ENCODE peak calls at places on chromosome 3, in seven cellular contexts. P, R, Y, G, N, H and V are unnamed samples.

GRCh38 chr3:15438988-15439387 is 11.6 kb downstream of the EAF1 start:
- DNase-seq in P (no peak), R (no peak), Y (no peak), G (no peak), N (no peak), H (no peak), V (no peak)

GRCh38 chr3:51705276-51706020 is 1.4 kb upstream of the GRM2 start:
- DNase-seq in P (no peak), R (peak), Y (no peak), G (peak), N (peak), H (peak), V (no peak)

GRCh38 chr3:193207290-193207689 is 33.7 kb upstream of the PLAAT1 start:
- DNase-seq in P (no peak), R (no peak), Y (no peak), G (no peak), N (no peak), H (no peak), V (no peak)

GRCh38 chr3:7205535-7206331 is 344.8 kb downstream of the GRM7 start:
- DNase-seq in P (no peak), R (no peak), Y (no peak), G (no peak), N (no peak), H (no peak), V (no peak)

GRCh38 chr3:132245547-132245946 is 71.7 kb upstream of the ACP3 start:
- DNase-seq in P (no peak), R (no peak), Y (no peak), G (no peak), N (no peak), H (no peak), V (no peak)

GRCh38 chr3:23664459-23664858 is 141.3 kb upstream of the UBE2E1 start:
- DNase-seq in P (no peak), R (no peak), Y (no peak), G (no peak), N (no peak), H (no peak), V (no peak)

GRCh38 chr3:64191822-64192221 is 33.4 kb downstream of the PRICKLE2 start:
- DNase-seq in P (no peak), R (no peak), Y (no peak), G (no peak), N (no peak), H (no peak), V (no peak)

GRCh38 chr3:156781310-156782230 is 44.6 kb upstream of the LEKR1 start:
- DNase-seq in P (no peak), R (no peak), Y (no peak), G (no peak), N (no peak), H (no peak), V (peak)

GRCh38 chr3:109888026-109888425 is 550.7 kb upstream of the DPPA4 start:
- DNase-seq in P (no peak), R (no peak), Y (no peak), G (no peak), N (no peak), H (no peak), V (no peak)

GRCh38 chr3:89954135-89954534 is 846.7 kb downstream of the EPHA3 start:
- DNase-seq in P (no peak), R (no peak), Y (no peak), G (no peak), N (no peak), H (no peak), V (no peak)

GRCh38 chr3:10888523-10889081 is 72.6 kb downstream of the SLC6A11 start:
- DNase-seq in P (no peak), R (no peak), Y (no peak), G (no peak), N (no peak), H (no peak), V (no peak)

GRCh38 chr3:30167511-30168135 is 438.8 kb upstream of the TGFBR2 start:
- DNase-seq in P (no peak), R (no peak), Y (no peak), G (no peak), N (no peak), H (no peak), V (no peak)

GRCh38 chr3:142940472-142940871 is 23.0 kb downstream of the PAQR9 start:
- DNase-seq in P (no peak), R (no peak), Y (no peak), G (no peak), N (no peak), H (no peak), V (no peak)

GRCh38 chr3:187958432-187959003 is 195.4 kb upstream of the LPP start:
- DNase-seq in P (no peak), R (no peak), Y (no peak), G (no peak), N (no peak), H (no peak), V (no peak)

GRCh38 chr3:153166206-153166605 is 4.2 kb downstream of the RAP2B start:
- DNase-seq in P (no peak), R (no peak), Y (no peak), G (no peak), N (no peak), H (no peak), V (peak)

GRCh38 chr3:72270730-72271129 is 485.8 kb upstream of the PROK2 start:
- DNase-seq in P (no peak), R (no peak), Y (no peak), G (no peak), N (no peak), H (no peak), V (no peak)
- H3K27ac ChIP-seq in P (no peak), R (peak), Y (no peak), G (no peak), N (no peak), H (peak), V (no peak)

GRCh38 chr3:47475570-47476329 is at the start of gene SCAP:
- DNase-seq in P (peak), R (peak), Y (peak), G (peak), N (peak), H (peak), V (peak)

GRCh38 chr3:47476330-47476626 is 537 bp upstream of the SCAP start:
- DNase-seq in P (no peak), R (no peak), Y (no peak), G (no peak), N (no peak), H (no peak), V (no peak)

GRCh38 chr3:47475029-47475569 is 642 bp downstream of the SCAP start:
- DNase-seq in P (no peak), R (no peak), Y (no peak), G (no peak), N (no peak), H (no peak), V (peak)

GRCh38 chr3:47476644-47477199 is 981 bp upstream of the SCAP start:
- DNase-seq in P (no peak), R (no peak), Y (no peak), G (no peak), N (no peak), H (peak), V (no peak)

GRCh38 chr3:47473391-47473790 is 2.4 kb downstream of the SCAP start:
- DNase-seq in P (no peak), R (no peak), Y (no peak), G (no peak), N (no peak), H (no peak), V (no peak)
- H3K4me3 ChIP-seq in P (no peak), R (no peak), Y (no peak), G (no peak), N (no peak), H (no peak), V (no peak)

GRCh38 chr3:185744997-185745843 is 79.6 kb downstream of the IGF2BP2 start:
- DNase-seq in P (no peak), R (no peak), Y (no peak), G (no peak), N (no peak), H (no peak), V (peak)
- H3K27ac ChIP-seq in P (peak), R (no peak), Y (no peak), G (no peak), N (no peak), H (no peak), V (peak)

GRCh38 chr3:113276581-113277080 is 65.3 kb downstream of the BOC start:
- DNase-seq in P (no peak), R (no peak), Y (no peak), G (no peak), N (no peak), H (no peak), V (no peak)
- H3K4me3 ChIP-seq in P (peak), R (peak), Y (peak), G (peak), N (no peak), H (no peak), V (peak)

DNA sequence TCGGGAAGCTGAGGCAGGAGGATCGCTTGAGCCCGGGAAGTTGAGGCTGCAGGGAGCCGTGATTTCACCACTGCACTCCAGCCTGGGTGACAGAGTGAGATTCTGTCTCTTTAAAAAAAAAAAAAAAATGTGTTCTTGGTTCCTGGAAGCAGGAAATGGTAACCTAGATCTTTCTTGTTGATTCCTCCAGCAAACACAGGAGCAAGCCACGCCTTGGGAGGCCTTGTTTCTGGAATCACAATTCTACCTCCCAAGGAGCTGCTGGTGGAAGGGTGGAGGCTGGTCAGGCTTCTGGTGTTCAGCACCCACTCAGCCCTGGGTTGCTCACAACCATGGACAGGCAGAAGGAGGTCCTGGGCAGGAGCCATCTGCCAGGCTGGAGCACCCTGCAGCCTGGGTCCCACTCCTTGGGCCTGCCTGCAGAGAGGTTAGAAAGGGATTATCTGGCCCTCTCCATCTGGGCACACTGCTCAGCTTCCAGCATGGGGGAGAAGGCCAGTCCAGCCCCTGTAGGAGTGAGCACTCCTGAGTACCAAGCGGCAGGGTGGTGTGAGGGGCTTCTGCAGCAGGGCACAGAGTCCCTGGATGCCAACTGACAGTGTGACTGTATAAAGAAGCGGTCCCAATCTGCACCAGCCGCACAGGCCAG is 65.6 kb downstream of the ABTB1 start:
- DNase-seq in P (no peak), R (no peak), Y (no peak), G (no peak), N (no peak), H (no peak), V (no peak)
- H3K27ac ChIP-seq in P (no peak), R (peak), Y (no peak), G (peak), N (no peak), H (peak), V (peak)

GRCh38 chr3:55252921-55253320 is 234.2 kb downstream of the WNT5A start:
- DNase-seq in P (no peak), R (no peak), Y (no peak), G (no peak), N (no peak), H (no peak), V (no peak)
- H3K4me3 ChIP-seq in P (no peak), R (no peak), Y (no peak), G (no peak), N (no peak), H (no peak), V (no peak)

GRCh38 chr3:174957581-174958001 is 98.5 kb downstream of the NAALADL2 start:
- DNase-seq in P (no peak), R (no peak), Y (no peak), G (no peak), N (no peak), H (no peak), V (no peak)

GRCh38 chr3:174960898-174961297 is 101.8 kb downstream of the NAALADL2 start:
- DNase-seq in P (no peak), R (no peak), Y (no peak), G (no peak), N (no peak), H (no peak), V (no peak)

GRCh38 chr3:174955513-174956001 is 96.4 kb downstream of the NAALADL2 start:
- DNase-seq in P (no peak), R (no peak), Y (no peak), G (no peak), N (no peak), H (no peak), V (peak)

GRCh38 chr3:174958671-174959328 is 99.7 kb downstream of the NAALADL2 start:
- DNase-seq in P (no peak), R (no peak), Y (no peak), G (no peak), N (no peak), H (no peak), V (no peak)

GRCh38 chr3:174957081-174957480 is 97.9 kb downstream of the NAALADL2 start:
- DNase-seq in P (no peak), R (no peak), Y (no peak), G (no peak), N (no peak), H (no peak), V (no peak)
- H3K27ac ChIP-seq in P (no peak), R (no peak), Y (peak), G (no peak), N (peak), H (no peak), V (peak)

DNA sequence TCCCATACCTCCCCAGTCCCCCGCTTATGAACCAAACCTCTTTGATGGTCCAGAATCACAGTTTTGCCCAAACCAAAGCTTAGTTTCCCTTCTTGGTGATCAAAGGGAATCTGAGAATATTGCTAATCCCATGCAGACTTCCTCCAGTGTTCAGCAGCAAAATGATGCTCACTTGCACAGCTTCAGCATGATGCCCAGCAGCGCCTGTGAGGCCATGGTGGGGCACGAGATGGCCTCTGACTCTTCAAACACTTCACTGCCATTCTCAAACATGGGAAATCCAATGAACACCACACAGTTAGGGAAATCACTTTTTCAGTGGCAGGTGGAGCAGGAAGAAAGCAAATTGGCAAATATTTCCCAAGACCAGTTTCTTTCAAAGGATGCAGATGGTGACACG is 4.2 kb downstream of the NFKBIZ start:
- DNase-seq in P (no peak), R (no peak), Y (no peak), G (no peak), N (no peak), H (no peak), V (no peak)
- H3K4me3 ChIP-seq in P (peak), R (peak), Y (peak), G (no peak), N (no peak), H (no peak), V (no peak)

DNA sequence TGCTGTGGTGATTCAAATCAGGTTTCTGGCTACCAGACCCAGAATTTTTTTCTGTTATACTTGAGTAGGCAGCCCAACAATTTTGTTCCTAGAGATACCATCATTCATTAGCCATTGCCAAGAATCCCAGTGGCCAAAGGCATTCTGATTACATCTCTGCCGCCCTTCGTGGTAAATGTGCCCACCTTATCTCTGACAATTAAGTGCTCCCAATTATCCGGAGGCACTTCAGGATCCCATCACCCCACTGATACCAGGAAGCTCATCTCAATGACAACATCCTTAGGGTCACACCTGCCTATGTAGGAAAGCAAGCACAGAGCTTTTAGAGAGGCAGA is 43.2 kb upstream of the RPL35A start:
- DNase-seq in P (no peak), R (no peak), Y (no peak), G (no peak), N (no peak), H (no peak), V (no peak)
- H3K27ac ChIP-seq in P (no peak), R (no peak), Y (no peak), G (no peak), N (no peak), H (no peak), V (no peak)